ENCODE peak calls at places on chromosomes 5 and 9, in four cellular contexts. D, X, O and R are unnamed samples.

GRCh38 chr5:110803467-110804326 is 64.9 kb downstream of the SLC25A46 start:
- DNase-seq in D (no peak), X (no peak), O (no peak), R (no peak)

GRCh38 chr5:149855371-149855770 is 89.2 kb downstream of the PDE6A start:
- DNase-seq in D (no peak), X (no peak), O (no peak), R (no peak)

GRCh38 chr5:176183321-176184074 is 54.7 kb upstream of the SIMC1 start:
- DNase-seq in D (no peak), X (no peak), O (no peak), R (no peak)

GRCh38 chr5:79886940-79887339 is 104.1 kb downstream of the MTX3 start:
- DNase-seq in D (no peak), X (no peak), O (no peak), R (no peak)

GRCh38 chr5:75753182-75753581 is 35.9 kb upstream of the POC5 start:
- DNase-seq in D (no peak), X (no peak), O (no peak), R (no peak)

GRCh38 chr5:150489358-150490295 is 18.3 kb upstream of the NDST1 start:
- DNase-seq in D (peak), X (peak), O (no peak), R (no peak)

GRCh38 chr9:129570450-129571297 is 50.2 kb downstream of the C9orf50 start:
- DNase-seq in D (no peak), X (peak), O (no peak), R (peak)

GRCh38 chr9:72947987-72948465 is 4.8 kb downstream of the ALDH1A1 start:
- DNase-seq in D (no peak), X (no peak), O (no peak), R (no peak)

GRCh38 chr5:172612771-172613170 is 28.3 kb upstream of the NEURL1B start:
- DNase-seq in D (no peak), X (no peak), O (no peak), R (no peak)

GRCh38 chr5:14383923-14384322 is 197.7 kb upstream of the OTULINL start:
- DNase-seq in D (no peak), X (no peak), O (no peak), R (no peak)

GRCh38 chr5:53080271-53080670 is 29.3 kb downstream of the MOCS2 start:
- DNase-seq in D (no peak), X (no peak), O (no peak), R (no peak)

GRCh38 chr5:173391031-173391430 is 62.8 kb upstream of the STC2 start:
- DNase-seq in D (peak), X (no peak), O (no peak), R (no peak)

GRCh38 chr9:110125207-110125751 is 82.7 kb downstream of the C9orf152 start:
- DNase-seq in D (peak), X (peak), O (no peak), R (no peak)

GRCh38 chr9:132732326-132732725 is 62.1 kb downstream of the GTF3C4 start:
- DNase-seq in D (no peak), X (peak), O (no peak), R (no peak)

GRCh38 chr5:140202078-140202477 is 27.1 kb downstream of the CYSTM1 start:
- DNase-seq in D (no peak), X (peak), O (no peak), R (no peak)

GRCh38 chr5:79800979-79801827 is 111.6 kb downstream of the CMYA5 start:
- DNase-seq in D (no peak), X (peak), O (no peak), R (no peak)

GRCh38 chr5:109689740-109690455 is at the start of gene MAN2A1:
- DNase-seq in D (peak), X (peak), O (peak), R (peak)

GRCh38 chr9:124686918-124687317 is 84.2 kb downstream of the NR6A1 start:
- DNase-seq in D (no peak), X (no peak), O (no peak), R (no peak)

GRCh38 chr9:129384887-129385614 is 207.0 kb upstream of the IER5L start:
- DNase-seq in D (no peak), X (no peak), O (no peak), R (no peak)

GRCh38 chr5:119271758-119272730 is 83.8 kb upstream of the TNFAIP8 start:
- DNase-seq in D (no peak), X (peak), O (no peak), R (no peak)

GRCh38 chr5:177431317-177432142 is 5.1 kb downstream of the GRK6 start:
- DNase-seq in D (no peak), X (no peak), O (peak), R (no peak)

GRCh38 chr5:132059043-132059695 is 1.3 kb upstream of the IL3 start:
- DNase-seq in D (no peak), X (no peak), O (peak), R (no peak)

GRCh38 chr9:2214707-2215106 is 199.6 kb downstream of the SMARCA2 start:
- DNase-seq in D (no peak), X (no peak), O (no peak), R (no peak)

GRCh38 chr5:39422886-39423285 is 1.9 kb downstream of the DAB2 start:
- DNase-seq in D (no peak), X (no peak), O (no peak), R (no peak)

GRCh38 chr5:99037668-99038067 is 108.9 kb upstream of the CHD1 start:
- DNase-seq in D (no peak), X (no peak), O (peak), R (no peak)

GRCh38 chr9:98787766-98788335 is 8.5 kb downstream of the ANKS6 start:
- DNase-seq in D (no peak), X (no peak), O (no peak), R (no peak)

GRCh38 chr9:110650991-110651411 is 17.6 kb upstream of the MUSK start:
- DNase-seq in D (peak), X (peak), O (no peak), R (peak)

GRCh38 chr5:22488427-22488826 is 364.7 kb downstream of the CDH12 start:
- DNase-seq in D (no peak), X (no peak), O (no peak), R (no peak)

GRCh38 chr5:141223112-141223783 is at the start of gene PCDHB14:
- DNase-seq in D (no peak), X (peak), O (no peak), R (peak)

GRCh38 chr9:109816490-109816889 is 36.5 kb downstream of the PALM2AKAP2 start:
- DNase-seq in D (peak), X (peak), O (no peak), R (peak)

GRCh38 chr5:77077821-77078176 is 9.3 kb downstream of the ZBED3 start:
- DNase-seq in D (no peak), X (no peak), O (no peak), R (no peak)

GRCh38 chr5:14486486-14486885 is 95.1 kb upstream of the OTULINL start:
- DNase-seq in D (no peak), X (no peak), O (no peak), R (no peak)

GRCh38 chr9:133221177-133221809 is 12.2 kb upstream of the OBP2B start:
- DNase-seq in D (no peak), X (no peak), O (no peak), R (no peak)